ENCODE peak calls at places on chromosomes 5 and 9, in four cellular contexts. S is stimulated activated CD4-positive, alpha-beta T cell treated with anti-CD3 and anti-CD28 coated beads, Interleukin-12 subunit alpha, Interleukin-12 subunit beta, amount 100 ng/mL, for 4 hours; J is ELF-1; O is central memory CD4-positive, alpha-beta T cell. F is an unnamed sample.

GRCh38 chr9:131282688-131283422 is 6.5 kb upstream of the FAM78A start:
- DNase-seq in S (no peak), J (peak; percentile 81), O (no peak), F (no peak)

GRCh38 chr9:129141066-129142041 is 30.1 kb downstream of the PTPA start:
- DNase-seq in S (no peak), J (no peak), O (no peak), F (no peak)

GRCh38 chr5:120140510-120140909 is 323.6 kb upstream of the PRR16 start:
- DNase-seq in S (no peak), J (no peak), O (no peak), F (no peak)

GRCh38 chr9:132185164-132186009 is 23.5 kb downstream of the NTNG2 start:
- DNase-seq in S (no peak), J (no peak), O (no peak), F (no peak)

GRCh38 chr5:73446631-73447233 is 1.8 kb downstream of the FOXD1 start:
- DNase-seq in S (no peak), J (peak; percentile 49), O (no peak), F (peak; percentile 32)

GRCh38 chr9:21801683-21802417 is 586 bp upstream of the MTAP start:
- DNase-seq in S (no peak), J (peak; percentile 88), O (no peak), F (peak; percentile 83)

GRCh38 chr9:81562221-81563019 is 126.9 kb downstream of the TLE1 start:
- DNase-seq in S (no peak), J (no peak), O (no peak), F (peak; percentile 30)

GRCh38 chr9:90915693-90916092 is 114.1 kb downstream of the SYK start:
- DNase-seq in S (peak; percentile 31), J (peak; percentile 30), O (no peak), F (no peak)

GRCh38 chr5:125408582-125409069 is 662.2 kb upstream of the ZNF608 start:
- DNase-seq in S (no peak), J (no peak), O (no peak), F (peak; percentile 8)

GRCh38 chr9:77454668-77455067 is 193.5 kb downstream of the GNA14 start:
- DNase-seq in S (no peak), J (no peak), O (no peak), F (no peak)

GRCh38 chr5:22892441-22892840 is 39.3 kb upstream of the CDH12 start:
- DNase-seq in S (no peak), J (no peak), O (no peak), F (no peak)

GRCh38 chr5:139394123-139394653 is 716 bp downstream of the PROB1 start:
- DNase-seq in S (no peak), J (peak; percentile 62), O (peak; percentile 44), F (no peak)

GRCh38 chr5:135323701-135324132 is 75.3 kb downstream of the MACROH2A1 start:
- DNase-seq in S (no peak), J (no peak), O (no peak), F (no peak)

GRCh38 chr9:7976167-7976755 is 176.7 kb upstream of the DMAC1 start:
- DNase-seq in S (no peak), J (no peak), O (peak; percentile 89), F (peak; percentile 2)

GRCh38 chr9:109179801-109180523 is 12.9 kb upstream of the FRRS1L start:
- DNase-seq in S (no peak), J (peak; percentile 8), O (no peak), F (no peak)

GRCh38 chr5:150612905-150613670 is 27.4 kb upstream of the SYNPO start:
- DNase-seq in S (no peak), J (no peak), O (no peak), F (no peak)

GRCh38 chr5:4551034-4551433 is 589.1 kb upstream of the ADAMTS16 start:
- DNase-seq in S (no peak), J (no peak), O (no peak), F (no peak)

GRCh38 chr5:77679791-77680190 is 41.3 kb upstream of the OTP start:
- DNase-seq in S (no peak), J (no peak), O (no peak), F (peak; percentile 48)

GRCh38 chr5:52994266-52994665 is 5.1 kb downstream of the ITGA2 start:
- DNase-seq in S (no peak), J (no peak), O (no peak), F (no peak)

GRCh38 chr9:85897853-85898252 is 43.1 kb upstream of the NAA35 start:
- DNase-seq in S (no peak), J (no peak), O (no peak), F (no peak)

GRCh38 chr5:179812135-179812825 is 5.6 kb upstream of the MGAT4B start:
- DNase-seq in S (no peak), J (peak; percentile 3), O (no peak), F (no peak)

GRCh38 chr9:121640076-121640475 is 11.4 kb upstream of the DAB2IP start:
- DNase-seq in S (peak; percentile 25), J (peak; percentile 75), O (no peak), F (no peak)

GRCh38 chr5:57779383-57780223 is 297.0 kb upstream of the ACTBL2 start:
- DNase-seq in S (no peak), J (peak; percentile 53), O (no peak), F (peak; percentile 50)

GRCh38 chr5:140348104-140348503 is 1.7 kb upstream of the HBEGF start:
- DNase-seq in S (no peak), J (no peak), O (no peak), F (no peak)

GRCh38 chr9:6759114-6759977 is 1.6 kb downstream of the KDM4C start:
- DNase-seq in S (no peak), J (peak; percentile 27), O (peak; percentile 73), F (peak; percentile 94)

GRCh38 chr5:31452314-31452713 is 79.6 kb downstream of the DROSHA start:
- DNase-seq in S (no peak), J (no peak), O (no peak), F (no peak)

GRCh38 chr9:137305060-137305787 is 3.2 kb upstream of the NRARP start:
- DNase-seq in S (peak; percentile 51), J (peak; percentile 83), O (peak; percentile 24), F (peak; percentile 59)

GRCh38 chr5:71976449-71976848 is 130.8 kb upstream of the MAP1B start:
- DNase-seq in S (no peak), J (no peak), O (no peak), F (no peak)

GRCh38 chr9:2119490-2120046 is 104.4 kb downstream of the SMARCA2 start:
- DNase-seq in S (no peak), J (no peak), O (no peak), F (no peak)

GRCh38 chr9:129881547-129882324 is 46.5 kb downstream of the USP20 start:
- DNase-seq in S (no peak), J (no peak), O (no peak), F (no peak)

GRCh38 chr5:125317546-125317995 is 571.1 kb upstream of the ZNF608 start:
- DNase-seq in S (no peak), J (no peak), O (no peak), F (no peak)

GRCh38 chr9:93288891-93289883 is 105.2 kb downstream of the WNK2 start:
- DNase-seq in S (no peak), J (no peak), O (no peak), F (peak; percentile 50)

GRCh38 chr5:143248822-143249579 is 154.5 kb downstream of the NR3C1 start:
- DNase-seq in S (no peak), J (no peak), O (no peak), F (peak; percentile 19)

GRCh38 chr9:70003786-70004185 is 39.9 kb upstream of the MAMDC2 start:
- DNase-seq in S (no peak), J (no peak), O (no peak), F (no peak)

GRCh38 chr9:110688329-110688728 is 19.7 kb downstream of the MUSK start:
- DNase-seq in S (no peak), J (no peak), O (no peak), F (no peak)

GRCh38 chr5:6392571-6392970 is 14.2 kb upstream of the MED10 start:
- DNase-seq in S (no peak), J (no peak), O (no peak), F (no peak)

GRCh38 chr5:179863449-179864085 is 5.0 kb upstream of the MRNIP start:
- DNase-seq in S (no peak), J (no peak), O (no peak), F (no peak)

F was measured in RKO.